ENCODE peak calls at places on chromosomes 2 and 18, in six cellular contexts. W, L, P, T, F and Y are unnamed samples.
A peak's percentile ranks its signal among the peaks of the same experiment; 100 is the strongest.

GRCh38 chr18:68244786-68245185 is 470.1 kb downstream of the TMX3 start:
- DNase-seq in T (no peak), L (no peak), F (no peak), W (no peak), P (no peak), Y (no peak)

GRCh38 chr18:26466026-26466425 is 82.3 kb downstream of the KCTD1 start:
- DNase-seq in F (no peak), L (no peak), P (no peak), T (no peak), W (no peak), Y (no peak)

GRCh38 chr18:61556316-61556715 is 223.1 kb downstream of the CDH20 start:
- DNase-seq in P (no peak), T (no peak), F (no peak), L (no peak), W (no peak), Y (no peak)

GRCh38 chr18:44943201-44943881 is 262.7 kb downstream of the SETBP1 start:
- DNase-seq in T (no peak), L (no peak), F (no peak), P (no peak), W (peak; percentile 55), Y (no peak)

GRCh38 chr2:27911458-27912210 is 21.1 kb downstream of the BABAM2 start:
- DNase-seq in W (peak; percentile 6), L (no peak), T (no peak), P (no peak), F (no peak), Y (no peak)

GRCh38 chr18:76490701-76491171 is 4.3 kb downstream of the ZNF516 start:
- DNase-seq in W (peak; percentile 56), L (peak; percentile 54), F (peak; percentile 13), T (peak; percentile 62), P (no peak), Y (peak; percentile 59)

GRCh38 chr2:236642584-236643291 is 73.1 kb downstream of the ACKR3 start:
- DNase-seq in F (peak; percentile 26), T (no peak), W (no peak), L (peak; percentile 93), P (no peak), Y (no peak)

GRCh38 chr2:120979921-120980320 is 244.3 kb downstream of the GLI2 start:
- DNase-seq in P (no peak), F (no peak), W (no peak), L (no peak), T (no peak), Y (no peak)

GRCh38 chr2:20666114-20666363 is 905 bp upstream of the GDF7 start:
- DNase-seq in T (no peak), P (no peak), L (no peak), F (no peak), W (no peak), Y (no peak)

GRCh38 chr2:30235859-30236535 is 4.7 kb downstream of the LBH start:
- DNase-seq in W (no peak), T (no peak), L (no peak), P (no peak), F (no peak), Y (no peak)

GRCh38 chr2:109663721-109664120 is 49.6 kb downstream of the SOWAHC start:
- DNase-seq in T (no peak), F (no peak), P (no peak), W (no peak), L (peak; percentile 50), Y (no peak)

GRCh38 chr2:177540293-177540692 is 147.7 kb downstream of the AGPS start:
- DNase-seq in P (no peak), T (no peak), W (no peak), F (no peak), L (no peak), Y (no peak)

GRCh38 chr2:217935901-217936684 is 66.7 kb downstream of the TNS1 start:
- DNase-seq in T (no peak), P (no peak), W (no peak), F (no peak), L (no peak), Y (no peak)

GRCh38 chr18:78693429-78693828 is 286.2 kb upstream of the SALL3 start:
- DNase-seq in T (no peak), P (no peak), W (no peak), F (no peak), L (no peak), Y (no peak)

GRCh38 chr18:37309059-37309458 is 256.5 kb downstream of the CELF4 start:
- DNase-seq in L (no peak), P (no peak), T (peak; percentile 8), W (no peak), F (no peak), Y (peak; percentile 25)
- TF ChIP-seq CTCF in L (no peak), P (no peak), T (no peak), W (no peak), F (no peak), Y (no peak)

GRCh38 chr2:107693604-107694003 is 133.1 kb upstream of the RGPD4 start:
- DNase-seq in T (no peak), P (no peak), F (no peak), W (no peak), L (no peak), Y (no peak)

GRCh38 chr2:107694667-107695066 is 132.0 kb upstream of the RGPD4 start:
- DNase-seq in F (no peak), W (no peak), T (no peak), P (no peak), L (no peak), Y (no peak)

GRCh38 chr2:107698861-107699260 is 127.8 kb upstream of the RGPD4 start:
- DNase-seq in W (no peak), F (no peak), P (no peak), L (no peak), T (no peak), Y (no peak)
- TF ChIP-seq CTCF in W (no peak), F (no peak), P (no peak), L (no peak), T (no peak), Y (no peak)

GRCh38 chr2:12326449-12327190 is 390.1 kb upstream of the TRIB2 start:
- DNase-seq in P (peak; percentile 27), L (no peak), W (peak; percentile 47), T (peak; percentile 10), F (no peak), Y (no peak)
- TF ChIP-seq CTCF in P (peak; percentile 51), L (no peak), W (peak; percentile 42), T (no peak), F (no peak), Y (no peak)

GRCh38 chr2:69310267-69310666 is 76.8 kb downstream of the GFPT1 start:
- DNase-seq in W (no peak), T (no peak), F (no peak), P (no peak), L (no peak), Y (no peak)
- TF ChIP-seq CTCF in W (no peak), T (no peak), F (no peak), P (no peak), L (no peak), Y (no peak)